ENCODE peak calls at places on chromosomes 12 and 14, in eight cellular contexts. One of them, this sample, is unnamed.
A peak's percentile ranks its signal among the peaks of the same experiment; 100 is the strongest.

GRCh38 chr14:65658202-65658601 is 245.7 kb downstream of the FUT8 start:
- DNase-seq in SIG-M5: no peak
- DNase-seq in substantia nigra: no peak
- DNase-seq in stimulated activated CD8-positive, alpha-beta memory T cell treated with anti-CD3 and anti-CD28 coated beads, Interleukin-4, amount 100 ng/mL, for 1 hour: no peak
- DNase-seq in stimulated activated naive CD4-positive, alpha-beta T cell: no peak
- DNase-seq in NCI-H2029 treated with DMSO at 0.1 percent for 48 hours: no peak
- DNase-seq in activated CD4-positive, alpha-beta T cell treated with anti-CD3 and anti-CD28 coated beads, Interleukin-2, amount 50 U/mL, for 1 hour: no peak
- DNase-seq in D341Med: no peak
- DNase-seq in this sample: no peak

GRCh38 chr12:50515587-50515986 is 10.8 kb downstream of the DIP2B start:
- DNase-seq in SIG-M5: no peak
- DNase-seq in substantia nigra: no peak
- DNase-seq in stimulated activated CD8-positive, alpha-beta memory T cell treated with anti-CD3 and anti-CD28 coated beads, Interleukin-4, amount 100 ng/mL, for 1 hour: no peak
- DNase-seq in stimulated activated naive CD4-positive, alpha-beta T cell: no peak
- DNase-seq in NCI-H2029 treated with DMSO at 0.1 percent for 48 hours: no peak
- DNase-seq in activated CD4-positive, alpha-beta T cell treated with anti-CD3 and anti-CD28 coated beads, Interleukin-2, amount 50 U/mL, for 1 hour: no peak
- DNase-seq in D341Med: no peak
- DNase-seq in this sample: no peak

GRCh38 chr14:101217972-101218371 is 314.4 kb upstream of the RTL1 start:
- DNase-seq in SIG-M5: no peak
- DNase-seq in substantia nigra: no peak
- DNase-seq in stimulated activated CD8-positive, alpha-beta memory T cell treated with anti-CD3 and anti-CD28 coated beads, Interleukin-4, amount 100 ng/mL, for 1 hour: no peak
- DNase-seq in stimulated activated naive CD4-positive, alpha-beta T cell: no peak
- DNase-seq in NCI-H2029 treated with DMSO at 0.1 percent for 48 hours: no peak
- DNase-seq in activated CD4-positive, alpha-beta T cell treated with anti-CD3 and anti-CD28 coated beads, Interleukin-2, amount 50 U/mL, for 1 hour: no peak
- DNase-seq in D341Med: no peak
- DNase-seq in this sample: peak; percentile 32

GRCh38 chr12:2984698-2985097 is 25.5 kb downstream of the TEAD4 start:
- DNase-seq in SIG-M5: no peak
- DNase-seq in substantia nigra: no peak
- DNase-seq in stimulated activated CD8-positive, alpha-beta memory T cell treated with anti-CD3 and anti-CD28 coated beads, Interleukin-4, amount 100 ng/mL, for 1 hour: no peak
- DNase-seq in stimulated activated naive CD4-positive, alpha-beta T cell: no peak
- DNase-seq in NCI-H2029 treated with DMSO at 0.1 percent for 48 hours: no peak
- DNase-seq in activated CD4-positive, alpha-beta T cell treated with anti-CD3 and anti-CD28 coated beads, Interleukin-2, amount 50 U/mL, for 1 hour: no peak
- DNase-seq in D341Med: no peak
- DNase-seq in this sample: no peak

GRCh38 chr12:115323223-115323905 is 639.4 kb upstream of the TBX3 start:
- DNase-seq in SIG-M5: no peak
- DNase-seq in substantia nigra: no peak
- DNase-seq in stimulated activated CD8-positive, alpha-beta memory T cell treated with anti-CD3 and anti-CD28 coated beads, Interleukin-4, amount 100 ng/mL, for 1 hour: no peak
- DNase-seq in stimulated activated naive CD4-positive, alpha-beta T cell: no peak
- DNase-seq in NCI-H2029 treated with DMSO at 0.1 percent for 48 hours: no peak
- DNase-seq in activated CD4-positive, alpha-beta T cell treated with anti-CD3 and anti-CD28 coated beads, Interleukin-2, amount 50 U/mL, for 1 hour: no peak
- DNase-seq in D341Med: no peak
- DNase-seq in this sample: no peak

GRCh38 chr12:75944097-75944904 is 87.3 kb downstream of the PHLDA1 start:
- DNase-seq in SIG-M5: peak; percentile 66
- DNase-seq in substantia nigra: no peak
- DNase-seq in stimulated activated CD8-positive, alpha-beta memory T cell treated with anti-CD3 and anti-CD28 coated beads, Interleukin-4, amount 100 ng/mL, for 1 hour: no peak
- DNase-seq in stimulated activated naive CD4-positive, alpha-beta T cell: no peak
- DNase-seq in NCI-H2029 treated with DMSO at 0.1 percent for 48 hours: no peak
- DNase-seq in activated CD4-positive, alpha-beta T cell treated with anti-CD3 and anti-CD28 coated beads, Interleukin-2, amount 50 U/mL, for 1 hour: no peak
- DNase-seq in D341Med: no peak
- DNase-seq in this sample: no peak

GRCh38 chr14:37091651-37092050 is 80.8 kb downstream of the SLC25A21 start:
- DNase-seq in SIG-M5: no peak
- DNase-seq in substantia nigra: no peak
- DNase-seq in stimulated activated CD8-positive, alpha-beta memory T cell treated with anti-CD3 and anti-CD28 coated beads, Interleukin-4, amount 100 ng/mL, for 1 hour: no peak
- DNase-seq in stimulated activated naive CD4-positive, alpha-beta T cell: no peak
- DNase-seq in NCI-H2029 treated with DMSO at 0.1 percent for 48 hours: no peak
- DNase-seq in activated CD4-positive, alpha-beta T cell treated with anti-CD3 and anti-CD28 coated beads, Interleukin-2, amount 50 U/mL, for 1 hour: no peak
- DNase-seq in D341Med: no peak
- DNase-seq in this sample: no peak

GRCh38 chr12:9864913-9865675 is 4.1 kb downstream of the CLEC2B start:
- DNase-seq in SIG-M5: no peak
- DNase-seq in substantia nigra: no peak
- DNase-seq in stimulated activated CD8-positive, alpha-beta memory T cell treated with anti-CD3 and anti-CD28 coated beads, Interleukin-4, amount 100 ng/mL, for 1 hour: no peak
- DNase-seq in stimulated activated naive CD4-positive, alpha-beta T cell: peak; percentile 26
- DNase-seq in NCI-H2029 treated with DMSO at 0.1 percent for 48 hours: no peak
- DNase-seq in activated CD4-positive, alpha-beta T cell treated with anti-CD3 and anti-CD28 coated beads, Interleukin-2, amount 50 U/mL, for 1 hour: no peak
- DNase-seq in D341Med: no peak
- DNase-seq in this sample: no peak

GRCh38 chr14:21846227-21846885 is 172.7 kb upstream of the OR4E1 start:
- DNase-seq in SIG-M5: no peak
- DNase-seq in substantia nigra: peak; percentile 4
- DNase-seq in stimulated activated CD8-positive, alpha-beta memory T cell treated with anti-CD3 and anti-CD28 coated beads, Interleukin-4, amount 100 ng/mL, for 1 hour: peak; percentile 32
- DNase-seq in stimulated activated naive CD4-positive, alpha-beta T cell: peak; percentile 69
- DNase-seq in NCI-H2029 treated with DMSO at 0.1 percent for 48 hours: no peak
- DNase-seq in activated CD4-positive, alpha-beta T cell treated with anti-CD3 and anti-CD28 coated beads, Interleukin-2, amount 50 U/mL, for 1 hour: peak; percentile 66
- DNase-seq in D341Med: no peak
- DNase-seq in this sample: peak; percentile 82

GRCh38 chr12:108616941-108617858 is 16.5 kb downstream of the SELPLG start:
- DNase-seq in SIG-M5: no peak
- DNase-seq in substantia nigra: no peak
- DNase-seq in stimulated activated CD8-positive, alpha-beta memory T cell treated with anti-CD3 and anti-CD28 coated beads, Interleukin-4, amount 100 ng/mL, for 1 hour: peak; percentile 41
- DNase-seq in stimulated activated naive CD4-positive, alpha-beta T cell: peak; percentile 48
- DNase-seq in NCI-H2029 treated with DMSO at 0.1 percent for 48 hours: no peak
- DNase-seq in activated CD4-positive, alpha-beta T cell treated with anti-CD3 and anti-CD28 coated beads, Interleukin-2, amount 50 U/mL, for 1 hour: peak; percentile 70
- DNase-seq in D341Med: no peak
- DNase-seq in this sample: no peak

GRCh38 chr14:105418269-105419054 is 1.2 kb upstream of the MTA1 start:
- DNase-seq in SIG-M5: no peak
- DNase-seq in substantia nigra: no peak
- DNase-seq in stimulated activated CD8-positive, alpha-beta memory T cell treated with anti-CD3 and anti-CD28 coated beads, Interleukin-4, amount 100 ng/mL, for 1 hour: no peak
- DNase-seq in stimulated activated naive CD4-positive, alpha-beta T cell: no peak
- DNase-seq in NCI-H2029 treated with DMSO at 0.1 percent for 48 hours: no peak
- DNase-seq in activated CD4-positive, alpha-beta T cell treated with anti-CD3 and anti-CD28 coated beads, Interleukin-2, amount 50 U/mL, for 1 hour: no peak
- DNase-seq in D341Med: no peak
- DNase-seq in this sample: no peak

GRCh38 chr14:78016532-78016931 is 153.6 kb upstream of the NRXN3 start:
- DNase-seq in SIG-M5: no peak
- DNase-seq in substantia nigra: no peak
- DNase-seq in stimulated activated CD8-positive, alpha-beta memory T cell treated with anti-CD3 and anti-CD28 coated beads, Interleukin-4, amount 100 ng/mL, for 1 hour: no peak
- DNase-seq in stimulated activated naive CD4-positive, alpha-beta T cell: no peak
- DNase-seq in NCI-H2029 treated with DMSO at 0.1 percent for 48 hours: no peak
- DNase-seq in activated CD4-positive, alpha-beta T cell treated with anti-CD3 and anti-CD28 coated beads, Interleukin-2, amount 50 U/mL, for 1 hour: no peak
- DNase-seq in D341Med: no peak
- DNase-seq in this sample: no peak

GRCh38 chr12:116609236-116609635 is 50.1 kb downstream of the MAP1LC3B2 start:
- DNase-seq in SIG-M5: no peak
- DNase-seq in substantia nigra: no peak
- DNase-seq in stimulated activated CD8-positive, alpha-beta memory T cell treated with anti-CD3 and anti-CD28 coated beads, Interleukin-4, amount 100 ng/mL, for 1 hour: no peak
- DNase-seq in stimulated activated naive CD4-positive, alpha-beta T cell: no peak
- DNase-seq in NCI-H2029 treated with DMSO at 0.1 percent for 48 hours: no peak
- DNase-seq in activated CD4-positive, alpha-beta T cell treated with anti-CD3 and anti-CD28 coated beads, Interleukin-2, amount 50 U/mL, for 1 hour: no peak
- DNase-seq in D341Med: no peak
- DNase-seq in this sample: no peak

GRCh38 chr12:47449797-47450196 is 256.0 kb downstream of the RPAP3 start:
- DNase-seq in SIG-M5: no peak
- DNase-seq in substantia nigra: no peak
- DNase-seq in stimulated activated CD8-positive, alpha-beta memory T cell treated with anti-CD3 and anti-CD28 coated beads, Interleukin-4, amount 100 ng/mL, for 1 hour: no peak
- DNase-seq in stimulated activated naive CD4-positive, alpha-beta T cell: no peak
- DNase-seq in NCI-H2029 treated with DMSO at 0.1 percent for 48 hours: no peak
- DNase-seq in activated CD4-positive, alpha-beta T cell treated with anti-CD3 and anti-CD28 coated beads, Interleukin-2, amount 50 U/mL, for 1 hour: no peak
- DNase-seq in D341Med: no peak
- DNase-seq in this sample: no peak

GRCh38 chr12:57905812-57906475 is 35.4 kb upstream of the ATP23 start:
- DNase-seq in SIG-M5: no peak
- DNase-seq in substantia nigra: no peak
- DNase-seq in stimulated activated CD8-positive, alpha-beta memory T cell treated with anti-CD3 and anti-CD28 coated beads, Interleukin-4, amount 100 ng/mL, for 1 hour: no peak
- DNase-seq in stimulated activated naive CD4-positive, alpha-beta T cell: peak; percentile 31
- DNase-seq in NCI-H2029 treated with DMSO at 0.1 percent for 48 hours: no peak
- DNase-seq in activated CD4-positive, alpha-beta T cell treated with anti-CD3 and anti-CD28 coated beads, Interleukin-2, amount 50 U/mL, for 1 hour: no peak
- DNase-seq in D341Med: no peak
- DNase-seq in this sample: no peak

GRCh38 chr12:6627598-6627997 is 8.2 kb downstream of the LPAR5 start:
- DNase-seq in SIG-M5: no peak
- DNase-seq in substantia nigra: no peak
- DNase-seq in stimulated activated CD8-positive, alpha-beta memory T cell treated with anti-CD3 and anti-CD28 coated beads, Interleukin-4, amount 100 ng/mL, for 1 hour: no peak
- DNase-seq in stimulated activated naive CD4-positive, alpha-beta T cell: peak; percentile 68
- DNase-seq in NCI-H2029 treated with DMSO at 0.1 percent for 48 hours: no peak
- DNase-seq in activated CD4-positive, alpha-beta T cell treated with anti-CD3 and anti-CD28 coated beads, Interleukin-2, amount 50 U/mL, for 1 hour: no peak
- DNase-seq in D341Med: peak; percentile 81
- DNase-seq in this sample: no peak

GRCh38 chr12:80189241-80189640 is 89.9 kb downstream of the OTOGL start:
- DNase-seq in SIG-M5: no peak
- DNase-seq in substantia nigra: no peak
- DNase-seq in stimulated activated CD8-positive, alpha-beta memory T cell treated with anti-CD3 and anti-CD28 coated beads, Interleukin-4, amount 100 ng/mL, for 1 hour: no peak
- DNase-seq in stimulated activated naive CD4-positive, alpha-beta T cell: no peak
- DNase-seq in NCI-H2029 treated with DMSO at 0.1 percent for 48 hours: no peak
- DNase-seq in activated CD4-positive, alpha-beta T cell treated with anti-CD3 and anti-CD28 coated beads, Interleukin-2, amount 50 U/mL, for 1 hour: no peak
- DNase-seq in D341Med: no peak
- DNase-seq in this sample: no peak

GRCh38 chr12:95460901-95461300 is 13.1 kb upstream of the METAP2 start:
- DNase-seq in SIG-M5: no peak
- DNase-seq in substantia nigra: no peak
- DNase-seq in stimulated activated CD8-positive, alpha-beta memory T cell treated with anti-CD3 and anti-CD28 coated beads, Interleukin-4, amount 100 ng/mL, for 1 hour: no peak
- DNase-seq in stimulated activated naive CD4-positive, alpha-beta T cell: no peak
- DNase-seq in NCI-H2029 treated with DMSO at 0.1 percent for 48 hours: no peak
- DNase-seq in activated CD4-positive, alpha-beta T cell treated with anti-CD3 and anti-CD28 coated beads, Interleukin-2, amount 50 U/mL, for 1 hour: no peak
- DNase-seq in D341Med: no peak
- DNase-seq in this sample: no peak

GRCh38 chr12:6310771-6311610 is 509 bp downstream of the PLEKHG6 start:
- DNase-seq in SIG-M5: no peak
- DNase-seq in substantia nigra: no peak
- DNase-seq in stimulated activated CD8-positive, alpha-beta memory T cell treated with anti-CD3 and anti-CD28 coated beads, Interleukin-4, amount 100 ng/mL, for 1 hour: no peak
- DNase-seq in stimulated activated naive CD4-positive, alpha-beta T cell: peak; percentile 32
- DNase-seq in NCI-H2029 treated with DMSO at 0.1 percent for 48 hours: no peak
- DNase-seq in activated CD4-positive, alpha-beta T cell treated with anti-CD3 and anti-CD28 coated beads, Interleukin-2, amount 50 U/mL, for 1 hour: no peak
- DNase-seq in D341Med: no peak
- DNase-seq in this sample: peak; percentile 72

GRCh38 chr14:68938515-68939423 is 40.3 kb downstream of the ACTN1 start:
- DNase-seq in SIG-M5: no peak
- DNase-seq in substantia nigra: no peak
- DNase-seq in stimulated activated CD8-positive, alpha-beta memory T cell treated with anti-CD3 and anti-CD28 coated beads, Interleukin-4, amount 100 ng/mL, for 1 hour: no peak
- DNase-seq in stimulated activated naive CD4-positive, alpha-beta T cell: no peak
- DNase-seq in NCI-H2029 treated with DMSO at 0.1 percent for 48 hours: no peak
- DNase-seq in activated CD4-positive, alpha-beta T cell treated with anti-CD3 and anti-CD28 coated beads, Interleukin-2, amount 50 U/mL, for 1 hour: no peak
- DNase-seq in D341Med: no peak
- DNase-seq in this sample: no peak

GRCh38 chr14:38137005-38137404 is 70.7 kb upstream of the SSTR1 start:
- DNase-seq in SIG-M5: no peak
- DNase-seq in substantia nigra: no peak
- DNase-seq in stimulated activated CD8-positive, alpha-beta memory T cell treated with anti-CD3 and anti-CD28 coated beads, Interleukin-4, amount 100 ng/mL, for 1 hour: no peak
- DNase-seq in stimulated activated naive CD4-positive, alpha-beta T cell: no peak
- DNase-seq in NCI-H2029 treated with DMSO at 0.1 percent for 48 hours: no peak
- DNase-seq in activated CD4-positive, alpha-beta T cell treated with anti-CD3 and anti-CD28 coated beads, Interleukin-2, amount 50 U/mL, for 1 hour: no peak
- DNase-seq in D341Med: no peak
- DNase-seq in this sample: no peak

GRCh38 chr12:46160081-46160980 is 108.5 kb downstream of the SLC38A1 start:
- DNase-seq in SIG-M5: no peak
- DNase-seq in substantia nigra: no peak
- DNase-seq in stimulated activated CD8-positive, alpha-beta memory T cell treated with anti-CD3 and anti-CD28 coated beads, Interleukin-4, amount 100 ng/mL, for 1 hour: no peak
- DNase-seq in stimulated activated naive CD4-positive, alpha-beta T cell: no peak
- DNase-seq in NCI-H2029 treated with DMSO at 0.1 percent for 48 hours: no peak
- DNase-seq in activated CD4-positive, alpha-beta T cell treated with anti-CD3 and anti-CD28 coated beads, Interleukin-2, amount 50 U/mL, for 1 hour: no peak
- DNase-seq in D341Med: peak; percentile 33
- DNase-seq in this sample: no peak

GRCh38 chr12:82225871-82226270 is 132.3 kb downstream of the CCDC59 start:
- DNase-seq in SIG-M5: no peak
- DNase-seq in substantia nigra: no peak
- DNase-seq in stimulated activated CD8-positive, alpha-beta memory T cell treated with anti-CD3 and anti-CD28 coated beads, Interleukin-4, amount 100 ng/mL, for 1 hour: no peak
- DNase-seq in stimulated activated naive CD4-positive, alpha-beta T cell: no peak
- DNase-seq in NCI-H2029 treated with DMSO at 0.1 percent for 48 hours: no peak
- DNase-seq in activated CD4-positive, alpha-beta T cell treated with anti-CD3 and anti-CD28 coated beads, Interleukin-2, amount 50 U/mL, for 1 hour: no peak
- DNase-seq in D341Med: no peak
- DNase-seq in this sample: no peak

GRCh38 chr12:52687527-52688385 is 7.5 kb upstream of the KRT1 start:
- DNase-seq in SIG-M5: no peak
- DNase-seq in substantia nigra: no peak
- DNase-seq in stimulated activated CD8-positive, alpha-beta memory T cell treated with anti-CD3 and anti-CD28 coated beads, Interleukin-4, amount 100 ng/mL, for 1 hour: no peak
- DNase-seq in stimulated activated naive CD4-positive, alpha-beta T cell: no peak
- DNase-seq in NCI-H2029 treated with DMSO at 0.1 percent for 48 hours: peak; percentile 59
- DNase-seq in activated CD4-positive, alpha-beta T cell treated with anti-CD3 and anti-CD28 coated beads, Interleukin-2, amount 50 U/mL, for 1 hour: no peak
- DNase-seq in D341Med: no peak
- DNase-seq in this sample: peak; percentile 42

GRCh38 chr12:89369166-89369565 is 16.9 kb upstream of the DUSP6 start:
- DNase-seq in SIG-M5: no peak
- DNase-seq in substantia nigra: no peak
- DNase-seq in stimulated activated CD8-positive, alpha-beta memory T cell treated with anti-CD3 and anti-CD28 coated beads, Interleukin-4, amount 100 ng/mL, for 1 hour: no peak
- DNase-seq in stimulated activated naive CD4-positive, alpha-beta T cell: no peak
- DNase-seq in NCI-H2029 treated with DMSO at 0.1 percent for 48 hours: no peak
- DNase-seq in activated CD4-positive, alpha-beta T cell treated with anti-CD3 and anti-CD28 coated beads, Interleukin-2, amount 50 U/mL, for 1 hour: no peak
- DNase-seq in D341Med: no peak
- DNase-seq in this sample: no peak

GRCh38 chr12:39931857-39932256 is 174.0 kb downstream of the SLC2A13 start:
- DNase-seq in SIG-M5: no peak
- DNase-seq in substantia nigra: no peak
- DNase-seq in stimulated activated CD8-positive, alpha-beta memory T cell treated with anti-CD3 and anti-CD28 coated beads, Interleukin-4, amount 100 ng/mL, for 1 hour: no peak
- DNase-seq in stimulated activated naive CD4-positive, alpha-beta T cell: no peak
- DNase-seq in NCI-H2029 treated with DMSO at 0.1 percent for 48 hours: no peak
- DNase-seq in activated CD4-positive, alpha-beta T cell treated with anti-CD3 and anti-CD28 coated beads, Interleukin-2, amount 50 U/mL, for 1 hour: no peak
- DNase-seq in D341Med: no peak
- DNase-seq in this sample: no peak

GRCh38 chr12:101221301-101221700 is 11.3 kb upstream of the SLC5A8 start:
- DNase-seq in SIG-M5: no peak
- DNase-seq in substantia nigra: no peak
- DNase-seq in stimulated activated CD8-positive, alpha-beta memory T cell treated with anti-CD3 and anti-CD28 coated beads, Interleukin-4, amount 100 ng/mL, for 1 hour: no peak
- DNase-seq in stimulated activated naive CD4-positive, alpha-beta T cell: no peak
- DNase-seq in NCI-H2029 treated with DMSO at 0.1 percent for 48 hours: no peak
- DNase-seq in activated CD4-positive, alpha-beta T cell treated with anti-CD3 and anti-CD28 coated beads, Interleukin-2, amount 50 U/mL, for 1 hour: no peak
- DNase-seq in D341Med: no peak
- DNase-seq in this sample: no peak

GRCh38 chr12:42638697-42639096 is 49.2 kb upstream of the PRICKLE1 start:
- DNase-seq in SIG-M5: no peak
- DNase-seq in substantia nigra: no peak
- DNase-seq in stimulated activated CD8-positive, alpha-beta memory T cell treated with anti-CD3 and anti-CD28 coated beads, Interleukin-4, amount 100 ng/mL, for 1 hour: no peak
- DNase-seq in stimulated activated naive CD4-positive, alpha-beta T cell: no peak
- DNase-seq in NCI-H2029 treated with DMSO at 0.1 percent for 48 hours: no peak
- DNase-seq in activated CD4-positive, alpha-beta T cell treated with anti-CD3 and anti-CD28 coated beads, Interleukin-2, amount 50 U/mL, for 1 hour: no peak
- DNase-seq in D341Med: no peak
- DNase-seq in this sample: no peak

GRCh38 chr12:91846466-91847055 is 299.1 kb downstream of the BTG1 start:
- DNase-seq in SIG-M5: no peak
- DNase-seq in substantia nigra: no peak
- DNase-seq in stimulated activated CD8-positive, alpha-beta memory T cell treated with anti-CD3 and anti-CD28 coated beads, Interleukin-4, amount 100 ng/mL, for 1 hour: no peak
- DNase-seq in stimulated activated naive CD4-positive, alpha-beta T cell: no peak
- DNase-seq in NCI-H2029 treated with DMSO at 0.1 percent for 48 hours: no peak
- DNase-seq in activated CD4-positive, alpha-beta T cell treated with anti-CD3 and anti-CD28 coated beads, Interleukin-2, amount 50 U/mL, for 1 hour: no peak
- DNase-seq in D341Med: no peak
- DNase-seq in this sample: no peak

GRCh38 chr12:6316921-6317692 is 6.6 kb downstream of the PLEKHG6 start:
- DNase-seq in SIG-M5: no peak
- DNase-seq in substantia nigra: no peak
- DNase-seq in stimulated activated CD8-positive, alpha-beta memory T cell treated with anti-CD3 and anti-CD28 coated beads, Interleukin-4, amount 100 ng/mL, for 1 hour: no peak
- DNase-seq in stimulated activated naive CD4-positive, alpha-beta T cell: no peak
- DNase-seq in NCI-H2029 treated with DMSO at 0.1 percent for 48 hours: no peak
- DNase-seq in activated CD4-positive, alpha-beta T cell treated with anti-CD3 and anti-CD28 coated beads, Interleukin-2, amount 50 U/mL, for 1 hour: no peak
- DNase-seq in D341Med: no peak
- DNase-seq in this sample: no peak

GRCh38 chr12:29795715-29796114 is 12.0 kb upstream of the TMTC1 start:
- DNase-seq in SIG-M5: no peak
- DNase-seq in substantia nigra: no peak
- DNase-seq in stimulated activated CD8-positive, alpha-beta memory T cell treated with anti-CD3 and anti-CD28 coated beads, Interleukin-4, amount 100 ng/mL, for 1 hour: no peak
- DNase-seq in stimulated activated naive CD4-positive, alpha-beta T cell: no peak
- DNase-seq in NCI-H2029 treated with DMSO at 0.1 percent for 48 hours: no peak
- DNase-seq in activated CD4-positive, alpha-beta T cell treated with anti-CD3 and anti-CD28 coated beads, Interleukin-2, amount 50 U/mL, for 1 hour: no peak
- DNase-seq in D341Med: no peak
- DNase-seq in this sample: no peak

GRCh38 chr12:108828774-108829173 is 28.6 kb downstream of the SSH1 start:
- DNase-seq in SIG-M5: no peak
- DNase-seq in substantia nigra: no peak
- DNase-seq in stimulated activated CD8-positive, alpha-beta memory T cell treated with anti-CD3 and anti-CD28 coated beads, Interleukin-4, amount 100 ng/mL, for 1 hour: no peak
- DNase-seq in stimulated activated naive CD4-positive, alpha-beta T cell: no peak
- DNase-seq in NCI-H2029 treated with DMSO at 0.1 percent for 48 hours: no peak
- DNase-seq in activated CD4-positive, alpha-beta T cell treated with anti-CD3 and anti-CD28 coated beads, Interleukin-2, amount 50 U/mL, for 1 hour: no peak
- DNase-seq in D341Med: no peak
- DNase-seq in this sample: peak; percentile 9

This sample was measured in spleen.